ENCODE peak calls at places on chromosomes 2 and 18, in nine cellular contexts. N is RWPE2, F is T-helper 9 cell, G is neuronal stem cell, X is GM04504, S is non-pigmented ciliary epithelial cell, U is left cardiac atrium, E is DMS79 treated with DMSO at 0.1 percent for 48 hours, K is iPS DF 19.7. C is an unnamed sample.

GRCh38 chr2:61887684-61888303 is 662 bp downstream of the CCT4 start:
- DNase-seq in N (no peak), F (no peak), G (peak; percentile 8), X (peak; percentile 12), S (no peak), U (no peak), E (peak; percentile 55), K (no peak), C (no peak)

GRCh38 chr2:197615033-197615652 is 60.2 kb downstream of the RFTN2 start:
- DNase-seq in N (no peak), F (no peak), G (no peak), X (no peak), S (no peak), U (no peak), E (no peak), K (no peak), C (no peak)

GRCh38 chr2:233513953-233514655 is 52.5 kb downstream of the USP40 start:
- DNase-seq in N (no peak), F (no peak), G (no peak), X (no peak), S (no peak), U (no peak), E (no peak), K (no peak), C (no peak)

GRCh38 chr18:77992057-77992456 is 742.4 kb downstream of the GALR1 start:
- DNase-seq in N (no peak), F (no peak), G (no peak), X (no peak), S (no peak), U (no peak), E (no peak), K (no peak), C (no peak)

GRCh38 chr2:164479460-164479859 is 141.8 kb downstream of the GRB14 start:
- DNase-seq in N (no peak), F (no peak), G (peak; percentile 53), X (peak; percentile 4), S (no peak), U (peak; percentile 13), E (no peak), K (no peak), C (no peak)

GRCh38 chr2:108898315-108899082 is 90.5 kb downstream of the EDAR start:
- DNase-seq in N (no peak), F (no peak), G (no peak), X (no peak), S (no peak), U (no peak), E (no peak), K (no peak), C (no peak)

GRCh38 chr2:162676515-162676914 is 162.1 kb downstream of the KCNH7 start:
- DNase-seq in N (no peak), F (no peak), G (no peak), X (no peak), S (no peak), U (no peak), E (no peak), K (no peak), C (no peak)

GRCh38 chr2:58514252-58514651 is 273.1 kb upstream of the FANCL start:
- DNase-seq in N (no peak), F (no peak), G (no peak), X (no peak), S (no peak), U (no peak), E (no peak), K (no peak), C (no peak)

GRCh38 chr2:99960724-99961566 is 181.4 kb downstream of the AFF3 start:
- DNase-seq in N (no peak), F (no peak), G (no peak), X (no peak), S (no peak), U (peak; percentile 56), E (no peak), K (no peak), C (no peak)

GRCh38 chr2:149858916-149859634 is 271.5 kb upstream of the MMADHC start:
- DNase-seq in N (no peak), F (no peak), G (no peak), X (peak; percentile 88), S (no peak), U (no peak), E (no peak), K (no peak), C (no peak)

GRCh38 chr2:36750101-36750500 is 53.6 kb downstream of the VIT start:
- DNase-seq in N (no peak), F (no peak), G (no peak), X (no peak), S (no peak), U (no peak), E (no peak), K (no peak), C (no peak)

GRCh38 chr2:12448846-12449480 is 267.8 kb upstream of the TRIB2 start:
- DNase-seq in N (no peak), F (no peak), G (no peak), X (no peak), S (no peak), U (no peak), E (no peak), K (no peak), C (no peak)

GRCh38 chr2:27724191-27724590 is 47.3 kb upstream of the MRPL33 start:
- DNase-seq in N (no peak), F (no peak), G (no peak), X (no peak), S (no peak), U (no peak), E (no peak), K (no peak), C (no peak)

GRCh38 chr18:23331091-23331920 is 121.8 kb upstream of the RIOK3 start:
- DNase-seq in N (no peak), F (no peak), G (no peak), X (no peak), S (no peak), U (no peak), E (peak; percentile 53), K (no peak), C (no peak)

GRCh38 chr2:25545899-25546298 is 127.5 kb downstream of the DTNB start:
- DNase-seq in N (no peak), F (no peak), G (no peak), X (no peak), S (no peak), U (no peak), E (no peak), K (no peak), C (no peak)

GRCh38 chr2:16774980-16775963 is 109.6 kb upstream of the CYRIA start:
- DNase-seq in N (no peak), F (no peak), G (peak; percentile 24), X (no peak), S (no peak), U (no peak), E (no peak), K (peak; percentile 20), C (no peak)

GRCh38 chr2:17869128-17869527 is 9.3 kb upstream of the KCNS3 start:
- DNase-seq in N (no peak), F (no peak), G (no peak), X (no peak), S (peak; percentile 2), U (no peak), E (no peak), K (no peak), C (no peak)

GRCh38 chr2:222445226-222445625 is 20.9 kb downstream of the SGPP2 start:
- DNase-seq in N (no peak), F (no peak), G (no peak), X (peak; percentile 17), S (no peak), U (no peak), E (no peak), K (no peak), C (no peak)

GRCh38 chr2:74221604-74222299 is 23.3 kb downstream of the MTHFD2 start:
- DNase-seq in N (no peak), F (no peak), G (no peak), X (no peak), S (no peak), U (no peak), E (no peak), K (no peak), C (no peak)

GRCh38 chr2:3489449-3490115 is 29.7 kb downstream of the ADI1 start:
- DNase-seq in N (no peak), F (no peak), G (no peak), X (no peak), S (no peak), U (peak; percentile 10), E (no peak), K (no peak), C (no peak)

C was measured in AG04449.